ENCODE peak calls at places on chromosomes 11 and 22, in six cellular contexts. B is hepatocyte, I is HCT116, Z is GM23338, U is neural progenitor cell, P is endothelial cell of umbilical vein. V is an unnamed sample.

GRCh38 chr11:22795914-22796313 is 33.7 kb downstream of the SVIP start:
- DNase-seq in I (no peak), B (no peak), P (peak; percentile 17), Z (no peak), U (no peak), V (no peak)

GRCh38 chr22:23913306-23913660 is 19.1 kb downstream of the MIF start:
- DNase-seq in I (no peak), B (peak; percentile 11), Z (no peak), P (no peak), U (no peak), V (no peak)

GRCh38 chr11:130601141-130601540 is 152.7 kb downstream of the ADAMTS15 start:
- DNase-seq in I (no peak), Z (peak; percentile 37), U (peak; percentile 29), P (no peak), B (peak; percentile 66), V (no peak)

GRCh38 chr22:30205281-30206115 is 41.1 kb downstream of the LIF start:
- DNase-seq in I (no peak), Z (no peak), B (peak; percentile 72), U (no peak), P (no peak), V (peak; percentile 94)

GRCh38 chr22:27125539-27125938 is 468.2 kb downstream of the MIAT start:
- DNase-seq in P (no peak), I (no peak), B (no peak), U (no peak), Z (no peak), V (no peak)

GRCh38 chr11:102006835-102007566 is 40.2 kb upstream of the CFAP300 start:
- DNase-seq in U (no peak), B (no peak), Z (no peak), I (no peak), P (no peak), V (no peak)

GRCh38 chr22:40862537-40862936 is 624 bp upstream of the DNAJB7 start:
- DNase-seq in I (no peak), P (no peak), Z (no peak), U (no peak), B (no peak), V (no peak)

GRCh38 chr11:6498121-6498520 is 1.0 kb downstream of the DNHD1 start:
- DNase-seq in U (no peak), I (no peak), Z (no peak), B (no peak), P (no peak), V (peak; percentile 83)

GRCh38 chr11:33531743-33532181 is 168.9 kb downstream of the C11orf91 start:
- DNase-seq in P (no peak), U (no peak), I (no peak), B (no peak), Z (no peak), V (peak; percentile 71)

GRCh38 chr11:77053217-77054013 is 13.4 kb upstream of the CAPN5 start:
- DNase-seq in Z (no peak), P (no peak), B (no peak), I (no peak), U (no peak), V (no peak)

GRCh38 chr11:105918039-105918438 is 104.0 kb downstream of the MSANTD4 start:
- DNase-seq in P (no peak), Z (no peak), B (no peak), U (no peak), I (no peak), V (no peak)

GRCh38 chr11:67303132-67303988 is at the start of gene SSH3:
- DNase-seq in B (peak; percentile 91), U (peak; percentile 87), I (peak; percentile 42), P (peak; percentile 55), Z (peak; percentile 92), V (peak; percentile 97)

GRCh38 chr22:46763051-46763705 is 728 bp downstream of the TBC1D22A start:
- DNase-seq in B (no peak), I (no peak), Z (peak; percentile 51), U (no peak), P (peak; percentile 34), V (peak; percentile 85)

GRCh38 chr11:102267602-102268001 is 49.7 kb upstream of the BIRC3 start:
- DNase-seq in P (peak; percentile 18), B (peak; percentile 51), Z (no peak), U (no peak), I (no peak), V (peak; percentile 62)

GRCh38 chr11:33970984-33971466 is 79.1 kb upstream of the LMO2 start:
- DNase-seq in Z (peak; percentile 81), P (peak; percentile 72), B (peak; percentile 77), I (peak; percentile 64), U (peak; percentile 70), V (peak; percentile 90)

GRCh38 chr11:66326261-66327111 is 9.6 kb upstream of the CD248 start:
- DNase-seq in P (no peak), B (peak; percentile 56), U (no peak), Z (no peak), I (no peak), V (peak; percentile 93)

GRCh38 chr22:30270841-30271240 is 4.2 kb upstream of the OSM start:
- DNase-seq in B (no peak), Z (no peak), U (no peak), P (no peak), I (no peak), V (peak; percentile 98)

GRCh38 chr11:114036156-114036811 is 23.2 kb upstream of the ZBTB16 start:
- DNase-seq in P (peak; percentile 73), Z (peak; percentile 94), I (peak; percentile 41), B (peak; percentile 93), U (peak; percentile 96), V (peak; percentile 86)

GRCh38 chr11:29261831-29262230 is 755.0 kb downstream of the KCNA4 start:
- DNase-seq in Z (no peak), P (no peak), I (no peak), B (no peak), U (no peak), V (no peak)
- H3K4me1 ChIP-seq in Z (no peaks in the 10 kb centered on the region), P (no peaks in the 10 kb centered on the region), I (peaks cover 13% of the 10 kb centered on the region), B (no peaks in the 10 kb centered on the region), U (no peaks in the 10 kb centered on the region), V (no peaks in the 10 kb centered on the region)

DNA sequence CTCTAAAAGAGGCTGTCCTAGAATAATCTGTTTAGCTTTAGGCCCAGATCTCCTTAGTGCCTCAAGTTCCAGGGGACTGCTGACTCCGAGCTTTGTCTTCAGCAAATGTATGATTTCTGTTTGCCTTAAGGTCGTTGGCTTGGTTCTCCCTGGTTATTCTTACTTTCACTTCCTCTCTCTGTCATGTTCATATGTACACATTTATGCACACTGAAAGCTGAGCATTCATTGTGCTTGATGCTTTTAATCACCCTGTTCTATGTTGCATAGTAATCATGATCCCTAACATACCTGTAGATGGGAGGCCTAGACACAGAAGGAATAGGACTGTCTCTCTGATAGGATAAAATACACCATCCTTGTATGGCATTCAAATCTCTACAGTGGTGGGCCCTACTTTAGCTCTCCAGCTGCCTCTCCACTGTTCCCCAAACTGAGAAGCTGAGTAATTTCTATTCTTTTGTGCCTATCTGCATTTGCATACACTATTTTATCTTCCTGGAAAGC is 7.2 kb downstream of the PPFIBP2 start:
- DNase-seq in I (no peak), B (no peak), P (no peak), U (no peak), Z (no peak), V (no peak)
- H3K27ac ChIP-seq in I (no peak overlapping the region), B (peak overlapping the region; percentile 71), P (no peak overlapping the region), U (no peak overlapping the region), Z (no peak overlapping the region), V (no peak overlapping the region)

GRCh38 chr11:123103326-123103980 is 41.5 kb upstream of the HSPA8 start:
- DNase-seq in B (peak; percentile 68), P (peak; percentile 75), U (peak; percentile 62), I (peak; percentile 60), Z (peak; percentile 73), V (peak; percentile 91)
- H2AFZ ChIP-seq in B (no peak overlapping the region), P (peak overlapping the region; percentile 73), U (no peak overlapping the region), I (no peak overlapping the region), Z (no peak overlapping the region), V (no peak overlapping the region)

GRCh38 chr11:10352911-10353550 is 48.2 kb downstream of the ADM start:
- DNase-seq in B (no peak), P (no peak), Z (no peak), I (no peak), U (no peak), V (no peak)
- H3K4me1 ChIP-seq in B (peaks cover 21% of the 10 kb centered on the region), P (peaks cover 23% of the 10 kb centered on the region), Z (peaks cover 22% of the 10 kb centered on the region), I (peaks cover 43% of the 10 kb centered on the region), U (peaks cover 45% of the 10 kb centered on the region), V (peaks cover 31% of the 10 kb centered on the region)

GRCh38 chr11:86803641-86804040 is 3.3 kb downstream of the PRSS23 start:
- DNase-seq in U (no peak), P (peak; percentile 90), B (no peak), Z (no peak), I (no peak), V (no peak)
- H3K27ac ChIP-seq in U (no peak overlapping the region), P (peak overlapping the region; percentile 96), B (no peak overlapping the region), Z (no peak overlapping the region), I (no peak overlapping the region), V (peak overlapping the region; percentile 82)

GRCh38 chr11:57499413-57499982 is 16.0 kb downstream of the SLC43A1 start:
- DNase-seq in P (peak; percentile 97), Z (peak; percentile 99), B (peak; percentile 97), U (peak; percentile 96), I (peak; percentile 61), V (peak; percentile 100)
- H2AFZ ChIP-seq in P (peak overlapping the region; percentile 82), Z (no peak overlapping the region), B (peak overlapping the region; percentile 47), U (no peak overlapping the region), I (peak overlapping the region; percentile 68), V (peak overlapping the region; percentile 94)

DNA sequence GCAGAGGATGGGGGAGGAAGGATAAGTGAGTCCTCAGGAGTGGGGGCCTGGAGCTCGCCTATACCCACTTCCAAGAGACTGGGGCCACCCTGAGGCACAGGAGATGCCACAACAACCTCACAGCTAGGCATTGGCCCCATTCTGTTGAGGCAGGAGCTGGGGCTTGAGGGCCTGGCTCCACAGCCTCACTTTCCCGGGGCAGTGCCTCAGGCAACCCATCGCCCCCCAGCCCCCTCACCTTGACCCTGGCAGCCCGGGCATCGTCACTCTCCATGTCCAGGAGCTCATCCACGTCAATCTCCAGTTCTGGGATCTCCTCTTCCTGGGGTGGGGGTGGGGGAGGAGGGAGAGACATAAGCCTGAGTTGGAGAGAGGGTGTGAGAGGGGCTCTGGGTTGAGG is 1.8 kb downstream of the PPP1R14B start:
- DNase-seq in I (no peak), P (no peak), U (no peak), B (no peak), Z (no peak), V (no peak)
- H3K4me1 ChIP-seq in I (peaks cover 71% of the 10 kb centered on the region), P (peaks cover 26% of the 10 kb centered on the region), U (peaks cover 27% of the 10 kb centered on the region), B (peaks cover 19% of the 10 kb centered on the region), Z (peaks cover 40% of the 10 kb centered on the region), V (peaks cover 33% of the 10 kb centered on the region)